ENCODE peak calls at places on chromosomes 13 and 19, in six cellular contexts. B is AG04449, H is SK-N-DZ, N is HS-5, U is HFFc6, L is ovary. I is an unnamed sample.

GRCh38 chr13:41802684-41803554 is 158.0 kb downstream of the VWA8 start:
- DNase-seq in U (peak), N (no peak), B (peak), H (no peak), L (no peak), I (no peak)

GRCh38 chr19:10868872-10869547 is 2.3 kb upstream of the CARM1 start:
- DNase-seq in N (no peak), U (no peak), L (peak), H (no peak), B (no peak), I (no peak)

GRCh38 chr13:109088101-109088500 is 458.7 kb downstream of the MYO16 start:
- DNase-seq in H (no peak), U (no peak), N (no peak), L (no peak), B (no peak), I (no peak)

GRCh38 chr19:31562916-31563626 is 213.8 kb upstream of the TSHZ3 start:
- DNase-seq in U (no peak), L (no peak), B (no peak), H (no peak), N (no peak), I (no peak)

GRCh38 chr13:98189841-98190505 is 12.9 kb upstream of the RNF113B start:
- DNase-seq in B (no peak), U (no peak), H (no peak), N (no peak), L (no peak), I (no peak)

GRCh38 chr13:21117104-21117809 is 55.9 kb upstream of the LATS2 start:
- DNase-seq in B (no peak), L (no peak), U (no peak), N (no peak), H (no peak), I (no peak)

GRCh38 chr13:44151474-44151873 is 222.2 kb upstream of the SERP2 start:
- DNase-seq in L (no peak), N (no peak), H (no peak), B (no peak), U (no peak), I (no peak)

GRCh38 chr19:2624537-2625091 is 77.9 kb downstream of the GNG7 start:
- DNase-seq in H (peak), L (no peak), U (no peak), B (no peak), N (no peak), I (no peak)